ENCODE peak calls at places on chromosomes 16 and 17, in nine cellular contexts. One of them, this sample, is unnamed.

GRCh38 chr17:8696951-8697745 is 47.5 kb downstream of the CCDC42 start:
- DNase-seq in stomach: no peak
- DNase-seq in testis: no peak
- DNase-seq in heart left ventricle: no peak
- DNase-seq in heart right ventricle: no peak
- DNase-seq in CD8-positive, alpha-beta T cell: no peak
- DNase-seq in AG04450: peak; percentile 97
- DNase-seq in HCT116: no peak
- DNase-seq in right lobe of liver: no peak
- DNase-seq in this sample: peak; percentile 19

GRCh38 chr17:57109393-57110151 is 24.5 kb downstream of the AKAP1 start:
- DNase-seq in stomach: no peak
- DNase-seq in testis: no peak
- DNase-seq in heart left ventricle: peak; percentile 83
- DNase-seq in heart right ventricle: peak; percentile 58
- DNase-seq in CD8-positive, alpha-beta T cell: no peak
- DNase-seq in AG04450: no peak
- DNase-seq in HCT116: no peak
- DNase-seq in right lobe of liver: peak; percentile 83
- DNase-seq in this sample: no peak

GRCh38 chr16:53848277-53848942 is 144.5 kb downstream of the FTO start:
- DNase-seq in stomach: no peak
- DNase-seq in testis: no peak
- DNase-seq in heart left ventricle: no peak
- DNase-seq in heart right ventricle: no peak
- DNase-seq in CD8-positive, alpha-beta T cell: no peak
- DNase-seq in AG04450: no peak
- DNase-seq in HCT116: no peak
- DNase-seq in right lobe of liver: no peak
- DNase-seq in this sample: no peak

GRCh38 chr17:73820686-73821448 is 176.6 kb upstream of the SDK2 start:
- DNase-seq in stomach: peak; percentile 33
- DNase-seq in testis: no peak
- DNase-seq in heart left ventricle: no peak
- DNase-seq in heart right ventricle: no peak
- DNase-seq in CD8-positive, alpha-beta T cell: no peak
- DNase-seq in AG04450: no peak
- DNase-seq in HCT116: no peak
- DNase-seq in right lobe of liver: no peak
- DNase-seq in this sample: no peak

GRCh38 chr17:38608648-38609047 is 2.9 kb upstream of the SRCIN1 start:
- DNase-seq in stomach: peak; percentile 85
- DNase-seq in testis: no peak
- DNase-seq in heart left ventricle: no peak
- DNase-seq in heart right ventricle: no peak
- DNase-seq in CD8-positive, alpha-beta T cell: no peak
- DNase-seq in AG04450: no peak
- DNase-seq in HCT116: no peak
- DNase-seq in right lobe of liver: peak; percentile 53
- DNase-seq in this sample: peak; percentile 62

GRCh38 chr17:53630115-53630514 is 192.6 kb upstream of the KIF2B start:
- DNase-seq in stomach: no peak
- DNase-seq in testis: no peak
- DNase-seq in heart left ventricle: no peak
- DNase-seq in heart right ventricle: no peak
- DNase-seq in CD8-positive, alpha-beta T cell: no peak
- DNase-seq in AG04450: no peak
- DNase-seq in HCT116: no peak
- DNase-seq in right lobe of liver: no peak
- DNase-seq in this sample: no peak

GRCh38 chr16:85335584-85336492 is 223.6 kb upstream of the CIBAR2 start:
- DNase-seq in stomach: no peak
- DNase-seq in testis: no peak
- DNase-seq in heart left ventricle: no peak
- DNase-seq in heart right ventricle: no peak
- DNase-seq in CD8-positive, alpha-beta T cell: no peak
- DNase-seq in AG04450: no peak
- DNase-seq in HCT116: no peak
- DNase-seq in right lobe of liver: no peak
- DNase-seq in this sample: peak; percentile 36

GRCh38 chr16:4392382-4393242 is 21.0 kb downstream of the VASN start:
- DNase-seq in stomach: peak; percentile 54
- DNase-seq in testis: no peak
- DNase-seq in heart left ventricle: peak; percentile 62
- DNase-seq in heart right ventricle: no peak
- DNase-seq in CD8-positive, alpha-beta T cell: no peak
- DNase-seq in AG04450: peak; percentile 79
- DNase-seq in HCT116: no peak
- DNase-seq in right lobe of liver: no peak
- DNase-seq in this sample: no peak

GRCh38 chr16:27245276-27246231 is 23.0 kb downstream of the NSMCE1 start:
- DNase-seq in stomach: no peak
- DNase-seq in testis: peak; percentile 48
- DNase-seq in heart left ventricle: peak; percentile 56
- DNase-seq in heart right ventricle: no peak
- DNase-seq in CD8-positive, alpha-beta T cell: no peak
- DNase-seq in AG04450: no peak
- DNase-seq in HCT116: no peak
- DNase-seq in right lobe of liver: no peak
- DNase-seq in this sample: no peak

GRCh38 chr17:36869856-36870617 is 67.2 kb upstream of the LHX1 start:
- DNase-seq in stomach: no peak
- DNase-seq in testis: no peak
- DNase-seq in heart left ventricle: no peak
- DNase-seq in heart right ventricle: no peak
- DNase-seq in CD8-positive, alpha-beta T cell: no peak
- DNase-seq in AG04450: no peak
- DNase-seq in HCT116: no peak
- DNase-seq in right lobe of liver: no peak
- DNase-seq in this sample: no peak

GRCh38 chr16:9499921-9500593 is 408.6 kb downstream of the HAPSTR1 start:
- DNase-seq in stomach: no peak
- DNase-seq in testis: no peak
- DNase-seq in heart left ventricle: peak; percentile 30
- DNase-seq in heart right ventricle: no peak
- DNase-seq in CD8-positive, alpha-beta T cell: no peak
- DNase-seq in AG04450: no peak
- DNase-seq in HCT116: no peak
- DNase-seq in right lobe of liver: no peak
- DNase-seq in this sample: no peak

GRCh38 chr17:60173304-60173807 is 23.6 kb downstream of the CA4 start:
- DNase-seq in stomach: no peak
- DNase-seq in testis: no peak
- DNase-seq in heart left ventricle: no peak
- DNase-seq in heart right ventricle: no peak
- DNase-seq in CD8-positive, alpha-beta T cell: no peak
- DNase-seq in AG04450: no peak
- DNase-seq in HCT116: no peak
- DNase-seq in right lobe of liver: no peak
- DNase-seq in this sample: no peak

GRCh38 chr17:56979091-56979480 is 1.2 kb downstream of the SCPEP1 start:
- DNase-seq in stomach: no peak
- DNase-seq in testis: no peak
- DNase-seq in heart left ventricle: no peak
- DNase-seq in heart right ventricle: no peak
- DNase-seq in CD8-positive, alpha-beta T cell: no peak
- DNase-seq in AG04450: no peak
- DNase-seq in HCT116: no peak
- DNase-seq in right lobe of liver: no peak
- DNase-seq in this sample: no peak

GRCh38 chr16:19696961-19697360 is 21.1 kb downstream of the KNOP1 start:
- DNase-seq in stomach: no peak
- DNase-seq in testis: no peak
- DNase-seq in heart left ventricle: no peak
- DNase-seq in heart right ventricle: no peak
- DNase-seq in CD8-positive, alpha-beta T cell: no peak
- DNase-seq in AG04450: no peak
- DNase-seq in HCT116: no peak
- DNase-seq in right lobe of liver: peak; percentile 48
- DNase-seq in this sample: no peak

GRCh38 chr16:19697756-19698318 is 20.2 kb downstream of the KNOP1 start:
- DNase-seq in stomach: peak; percentile 77
- DNase-seq in testis: no peak
- DNase-seq in heart left ventricle: no peak
- DNase-seq in heart right ventricle: no peak
- DNase-seq in CD8-positive, alpha-beta T cell: no peak
- DNase-seq in AG04450: no peak
- DNase-seq in HCT116: no peak
- DNase-seq in right lobe of liver: peak; percentile 35
- DNase-seq in this sample: peak; percentile 82

GRCh38 chr16:19694989-19695388 is 23.0 kb downstream of the KNOP1 start:
- DNase-seq in stomach: no peak
- DNase-seq in testis: no peak
- DNase-seq in heart left ventricle: no peak
- DNase-seq in heart right ventricle: no peak
- DNase-seq in CD8-positive, alpha-beta T cell: no peak
- DNase-seq in AG04450: no peak
- DNase-seq in HCT116: no peak
- DNase-seq in right lobe of liver: no peak
- DNase-seq in this sample: no peak

GRCh38 chr16:19698480-19699465 is 19.3 kb downstream of the KNOP1 start:
- DNase-seq in stomach: no peak
- DNase-seq in testis: no peak
- DNase-seq in heart left ventricle: no peak
- DNase-seq in heart right ventricle: no peak
- DNase-seq in CD8-positive, alpha-beta T cell: no peak
- DNase-seq in AG04450: no peak
- DNase-seq in HCT116: no peak
- DNase-seq in right lobe of liver: peak; percentile 16
- DNase-seq in this sample: no peak

DNA sequence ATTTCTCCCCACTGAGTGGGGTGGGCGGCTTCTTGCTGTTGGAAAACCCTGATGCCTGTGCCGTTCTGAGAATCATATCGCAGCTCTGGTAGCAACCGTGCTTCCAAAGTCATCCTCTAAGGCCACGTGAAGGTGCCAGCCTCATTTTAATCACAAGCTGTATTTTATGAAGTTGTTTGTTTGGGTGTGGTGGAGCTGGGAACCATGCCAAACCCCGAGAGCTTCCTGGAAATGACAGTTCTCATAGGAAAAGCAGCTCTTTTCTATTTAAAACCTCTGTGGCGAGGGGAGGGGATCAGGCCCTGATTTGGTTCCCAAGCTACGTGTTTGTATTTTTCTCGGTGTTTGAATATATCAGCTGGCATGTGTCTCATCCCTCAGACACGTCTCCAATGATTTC is 21.7 kb downstream of the KNOP1 start:
- DNase-seq in stomach: peak; percentile 86
- DNase-seq in testis: peak; percentile 80
- DNase-seq in heart left ventricle: peak; percentile 86
- DNase-seq in heart right ventricle: peak; percentile 92
- DNase-seq in CD8-positive, alpha-beta T cell: peak; percentile 46
- DNase-seq in AG04450: peak; percentile 67
- DNase-seq in HCT116: no peak
- DNase-seq in right lobe of liver: peak; percentile 60
- DNase-seq in this sample: peak; percentile 76
- H3K27ac ChIP-seq in stomach: peak overlapping the region; percentile 82
- H3K27ac ChIP-seq in testis: peak overlapping the region; percentile 66
- H3K27ac ChIP-seq in heart left ventricle: peak overlapping the region; percentile 88
- H3K27ac ChIP-seq in heart right ventricle: peak overlapping the region; percentile 77
- H3K27ac ChIP-seq in CD8-positive, alpha-beta T cell: peak overlapping the region; percentile 17
- H3K27ac ChIP-seq in AG04450: peak overlapping the region; percentile 65
- H3K27ac ChIP-seq in HCT116: no peak overlapping the region
- H3K27ac ChIP-seq in right lobe of liver: peak overlapping the region; percentile 37
- H3K27ac ChIP-seq in this sample: peak overlapping the region; percentile 71

DNA sequence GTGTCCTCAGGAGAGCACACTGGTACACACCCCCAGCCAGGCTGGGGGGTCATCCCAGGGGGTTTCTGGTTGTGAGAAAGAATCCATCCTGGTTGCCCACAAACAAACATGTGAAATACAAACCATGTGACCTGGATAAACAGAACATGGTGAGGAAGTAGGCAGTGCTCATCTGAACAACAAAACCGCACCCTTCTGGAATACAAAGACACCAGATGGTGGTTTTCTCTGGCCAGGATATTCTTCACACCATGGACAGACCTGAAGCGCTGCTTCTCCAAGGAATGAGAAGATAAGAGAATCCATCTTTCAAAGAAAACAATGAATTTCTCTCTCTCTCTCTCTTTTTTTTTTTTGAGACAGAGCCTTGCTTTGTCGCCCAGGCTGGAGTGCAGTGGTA is 302.3 kb downstream of the SLC39A11 start:
- DNase-seq in stomach: no peak
- DNase-seq in testis: no peak
- DNase-seq in heart left ventricle: no peak
- DNase-seq in heart right ventricle: no peak
- DNase-seq in CD8-positive, alpha-beta T cell: no peak
- DNase-seq in AG04450: no peak
- DNase-seq in HCT116: no peak
- DNase-seq in right lobe of liver: no peak
- DNase-seq in this sample: no peak
- H3K9me3 ChIP-seq in stomach: peaks cover 38% of the 10 kb centered on the region
- H3K9me3 ChIP-seq in testis: no peaks in the 10 kb centered on the region
- H3K9me3 ChIP-seq in heart left ventricle: no peaks in the 10 kb centered on the region
- H3K9me3 ChIP-seq in heart right ventricle: peaks cover 16% of the 10 kb centered on the region
- H3K9me3 ChIP-seq in CD8-positive, alpha-beta T cell: peaks cover 4% of the 10 kb centered on the region
- H3K9me3 ChIP-seq in AG04450: peaks cover 29% of the 10 kb centered on the region
- H3K9me3 ChIP-seq in HCT116: no peaks in the 10 kb centered on the region
- H3K9me3 ChIP-seq in right lobe of liver: peaks cover 5% of the 10 kb centered on the region
- H3K9me3 ChIP-seq in this sample: no peaks in the 10 kb centered on the region

GRCh38 chr16:18983565-18984424 is at the start of gene TMC7:
- DNase-seq in stomach: peak; percentile 83
- DNase-seq in testis: peak; percentile 89
- DNase-seq in heart left ventricle: peak; percentile 85
- DNase-seq in heart right ventricle: peak; percentile 87
- DNase-seq in CD8-positive, alpha-beta T cell: no peak
- DNase-seq in AG04450: peak; percentile 50
- DNase-seq in HCT116: peak; percentile 80
- DNase-seq in right lobe of liver: peak; percentile 85
- DNase-seq in this sample: peak; percentile 77
- TF ChIP-seq CTCF in stomach: no peak
- TF ChIP-seq CTCF in testis: no peak
- TF ChIP-seq CTCF in heart left ventricle: peak; percentile 70
- TF ChIP-seq CTCF in heart right ventricle: peak; percentile 91
- TF ChIP-seq CTCF in CD8-positive, alpha-beta T cell: no peak
- TF ChIP-seq CTCF in AG04450: peak; percentile 78
- TF ChIP-seq CTCF in HCT116: peak; percentile 99
- TF ChIP-seq CTCF in right lobe of liver: peak; percentile 88
- TF ChIP-seq CTCF in this sample: peak; percentile 66

DNA sequence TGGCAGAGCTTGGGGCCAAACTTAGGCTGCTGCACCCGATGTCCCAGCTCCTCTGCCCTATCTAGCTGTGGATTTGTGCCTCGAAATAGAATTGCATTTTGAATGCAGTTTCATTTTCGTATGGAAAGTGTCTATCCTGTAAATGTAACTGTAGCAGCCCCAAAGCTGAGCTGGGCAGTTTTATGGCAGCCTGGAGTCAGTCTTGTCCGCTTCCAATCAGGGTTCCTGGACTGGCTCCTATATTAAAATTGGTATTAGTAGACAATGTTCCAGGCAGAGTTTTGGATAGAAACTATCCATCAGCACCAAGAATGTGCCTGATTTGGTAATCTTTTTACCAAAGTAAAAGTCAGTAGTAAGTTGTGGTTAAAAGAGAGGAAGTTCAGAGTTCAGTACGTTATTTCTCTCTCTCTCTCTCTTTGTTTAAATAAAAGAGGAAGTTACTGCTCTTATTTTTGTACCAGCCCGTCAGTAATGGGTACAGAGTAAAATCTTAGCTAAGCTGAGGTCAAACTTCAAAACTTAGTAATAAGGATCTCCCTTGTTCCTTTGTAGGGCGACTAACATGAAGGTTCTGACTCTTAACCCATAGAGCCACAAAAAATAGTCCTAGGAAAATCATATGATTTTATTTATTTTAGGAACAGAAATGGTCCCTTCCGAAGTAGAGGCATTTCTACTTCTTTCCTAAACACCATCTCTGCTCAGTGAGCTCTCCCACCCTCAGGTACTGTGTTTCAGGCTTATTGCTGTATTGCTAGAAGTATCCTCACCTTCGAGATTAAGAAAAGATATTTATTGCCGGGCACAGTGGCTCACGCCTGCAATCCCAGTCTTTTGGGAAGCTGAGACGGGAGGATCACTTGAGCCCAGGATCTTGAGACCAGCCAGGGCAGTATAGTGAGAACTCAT is 28.0 kb downstream of the PRKCB start:
- DNase-seq in stomach: no peak
- DNase-seq in testis: no peak
- DNase-seq in heart left ventricle: no peak
- DNase-seq in heart right ventricle: no peak
- DNase-seq in CD8-positive, alpha-beta T cell: no peak
- DNase-seq in AG04450: no peak
- DNase-seq in HCT116: no peak
- DNase-seq in right lobe of liver: no peak
- DNase-seq in this sample: no peak
- H3K27ac ChIP-seq in stomach: peak overlapping the region; percentile 66
- H3K27ac ChIP-seq in testis: no peak overlapping the region
- H3K27ac ChIP-seq in heart left ventricle: no peak overlapping the region
- H3K27ac ChIP-seq in heart right ventricle: no peak overlapping the region
- H3K27ac ChIP-seq in CD8-positive, alpha-beta T cell: peak overlapping the region; percentile 30
- H3K27ac ChIP-seq in AG04450: no peak overlapping the region
- H3K27ac ChIP-seq in HCT116: no peak overlapping the region
- H3K27ac ChIP-seq in right lobe of liver: no peak overlapping the region
- H3K27ac ChIP-seq in this sample: no peak overlapping the region